ENCODE peak calls at places on chromosome 3, in nine cellular contexts. W is NCI-H748 treated with DMSO at 0.1 percent for 48 hours; Q is NCI-H345; O is HT-29; S is non-pigmented ciliary epithelial cell; J is RWPE1; K is GM20000; I is activated T-cell treated with anti-CD3 and anti-CD28 coated beads for 1 hour; G is T-helper 2 cell treated with Interferon-gamma antibody and Interleukin-4, amounts not matched to agents 5 μg/mL and 100 μg/mL, for 36 hours. D is an unnamed sample.

GRCh38 chr3:72329354-72329753 is 518.9 kb downstream of the SHQ1 start:
- DNase-seq in G (no peak), W (peak), I (no peak), K (no peak), J (no peak), S (no peak), Q (peak), O (no peak), D (no peak)

GRCh38 chr3:38343797-38344594 is 2.6 kb upstream of the XYLB start:
- DNase-seq in S (no peak), J (no peak), W (no peak), I (no peak), Q (no peak), O (no peak), K (no peak), G (no peak), D (no peak)

GRCh38 chr3:87350367-87351199 is 74.2 kb upstream of the POU1F1 start:
- DNase-seq in W (peak), Q (peak), J (peak), O (peak), I (no peak), S (no peak), G (no peak), K (peak), D (peak)

GRCh38 chr3:111764645-111765091 is 94.4 kb upstream of the PHLDB2 start:
- DNase-seq in K (no peak), G (no peak), Q (no peak), S (no peak), W (no peak), J (no peak), I (no peak), O (peak), D (peak)

GRCh38 chr3:195028877-195029606 is 241.9 kb downstream of the XXYLT1 start:
- DNase-seq in Q (no peak), K (no peak), G (no peak), W (no peak), O (no peak), I (no peak), J (no peak), S (no peak), D (no peak)

GRCh38 chr3:12303998-12304397 is 15.1 kb downstream of the PPARG start:
- DNase-seq in G (no peak), J (no peak), W (no peak), K (no peak), I (no peak), S (no peak), Q (no peak), O (no peak), D (no peak)

GRCh38 chr3:112856537-112856936 is 9.9 kb upstream of the CD200R1L start:
- DNase-seq in S (no peak), I (no peak), K (no peak), O (no peak), J (no peak), W (no peak), Q (no peak), G (no peak), D (no peak)

GRCh38 chr3:81302045-81302444 is 459.4 kb downstream of the GBE1 start:
- DNase-seq in W (peak), O (peak), G (no peak), K (peak), I (no peak), S (no peak), Q (peak), J (peak), D (no peak)

D was measured in skeletal muscle cell.